ENCODE peak calls at places on chromosomes 13 and 19, in six cellular contexts. W, S, Z, O, R and Q are unnamed samples.

GRCh38 chr13:75458696-75459422 is 23.1 kb downstream of the TBC1D4 start:
- DNase-seq in Z (peak), O (peak), S (peak), R (no peak), W (peak), Q (no peak)

GRCh38 chr19:57747472-57747807 is 825 bp downstream of the ZNF776 start:
- DNase-seq in O (no peak), R (peak), S (no peak), W (no peak), Z (no peak), Q (no peak)

GRCh38 chr13:70527553-70527952 is 419.3 kb upstream of the KLHL1 start:
- DNase-seq in S (no peak), O (no peak), Z (no peak), R (no peak), W (no peak), Q (no peak)

GRCh38 chr19:8638078-8638619 is 7.7 kb downstream of the NFILZ start:
- DNase-seq in W (peak), O (peak), S (no peak), R (no peak), Z (no peak), Q (no peak)

GRCh38 chr13:70386919-70387318 is 278.7 kb upstream of the KLHL1 start:
- DNase-seq in W (no peak), R (no peak), S (no peak), Z (no peak), O (peak), Q (no peak)

GRCh38 chr19:17513801-17514200 is 2.4 kb downstream of the PGLS start:
- DNase-seq in W (no peak), O (no peak), R (no peak), Z (no peak), S (no peak), Q (no peak)

GRCh38 chr19:6273701-6274601 is 5.8 kb downstream of the MLLT1 start:
- DNase-seq in O (peak), Z (peak), R (no peak), S (peak), W (peak), Q (peak)

GRCh38 chr13:27128825-27129627 is 42.6 kb downstream of the USP12 start:
- DNase-seq in W (no peak), R (no peak), S (no peak), Z (no peak), O (no peak), Q (no peak)

GRCh38 chr13:40932252-40932651 is 86.9 kb downstream of the ELF1 start:
- DNase-seq in R (no peak), W (no peak), S (no peak), Z (no peak), O (no peak), Q (no peak)

GRCh38 chr13:85347251-85347650 is 452.0 kb downstream of the SLITRK6 start:
- DNase-seq in W (no peak), S (no peak), R (no peak), Z (no peak), O (no peak), Q (no peak)

GRCh38 chr13:46389985-46390384 is 2.9 kb upstream of the RUBCNL start:
- DNase-seq in O (peak), S (no peak), R (peak), W (peak), Z (no peak), Q (peak)

GRCh38 chr19:42023121-42023942 is 29.3 kb upstream of the ATP1A3 start:
- DNase-seq in R (peak), W (no peak), Z (no peak), S (no peak), O (no peak), Q (no peak)

GRCh38 chr19:31595521-31595920 is 246.3 kb upstream of the TSHZ3 start:
- DNase-seq in O (no peak), W (no peak), R (no peak), Z (no peak), S (no peak), Q (no peak)

GRCh38 chr19:55289117-55289796 is 5.5 kb downstream of the BRSK1 start:
- DNase-seq in S (no peak), W (no peak), Z (no peak), R (no peak), O (no peak), Q (no peak)

GRCh38 chr13:25992076-25992475 is 59.7 kb downstream of the SHISA2 start:
- DNase-seq in R (no peak), Z (no peak), O (no peak), W (no peak), S (no peak), Q (no peak)

GRCh38 chr13:42486711-42487198 is 87.2 kb upstream of the TNFSF11 start:
- DNase-seq in Z (no peak), W (no peak), S (no peak), O (no peak), R (no peak), Q (no peak)

GRCh38 chr19:46745030-46745429 is 827 bp upstream of the FKRP start:
- DNase-seq in R (no peak), Z (no peak), W (no peak), S (no peak), O (no peak), Q (no peak)

GRCh38 chr19:46744005-46744691 is 1.7 kb upstream of the FKRP start:
- DNase-seq in R (no peak), Z (no peak), O (no peak), S (no peak), W (no peak), Q (no peak)

GRCh38 chr19:46746281-46746965 is at the start of gene STRN4:
- DNase-seq in S (no peak), R (peak), O (no peak), W (peak), Z (peak), Q (peak)

GRCh38 chr19:46748325-46749109 is 2.3 kb upstream of the STRN4 start:
- DNase-seq in O (peak), S (no peak), R (peak), W (peak), Z (peak), Q (no peak)

GRCh38 chr19:46745521-46746280 is at the start of gene FKRP:
- DNase-seq in Z (no peak), O (no peak), R (peak), W (peak), S (no peak), Q (peak)
- H3K27ac ChIP-seq in Z (peak), O (peak), R (peak), W (peak), S (peak), Q (peak)

GRCh38 chr19:29685326-29685725 is 20.1 kb downstream of the PLEKHF1 start:
- DNase-seq in W (no peak), R (no peak), O (no peak), Z (no peak), S (no peak), Q (no peak)

GRCh38 chr19:29690842-29691241 is 24.2 kb downstream of the C19orf12 start:
- DNase-seq in W (no peak), Z (no peak), S (no peak), R (peak), O (no peak), Q (no peak)

GRCh38 chr19:29687244-29687896 is 22.1 kb downstream of the PLEKHF1 start:
- DNase-seq in W (no peak), O (no peak), R (no peak), Z (peak), S (no peak), Q (no peak)

GRCh38 chr19:29686285-29686805 is 21.1 kb downstream of the PLEKHF1 start:
- DNase-seq in Z (no peak), W (no peak), R (no peak), O (no peak), S (no peak), Q (no peak)

DNA sequence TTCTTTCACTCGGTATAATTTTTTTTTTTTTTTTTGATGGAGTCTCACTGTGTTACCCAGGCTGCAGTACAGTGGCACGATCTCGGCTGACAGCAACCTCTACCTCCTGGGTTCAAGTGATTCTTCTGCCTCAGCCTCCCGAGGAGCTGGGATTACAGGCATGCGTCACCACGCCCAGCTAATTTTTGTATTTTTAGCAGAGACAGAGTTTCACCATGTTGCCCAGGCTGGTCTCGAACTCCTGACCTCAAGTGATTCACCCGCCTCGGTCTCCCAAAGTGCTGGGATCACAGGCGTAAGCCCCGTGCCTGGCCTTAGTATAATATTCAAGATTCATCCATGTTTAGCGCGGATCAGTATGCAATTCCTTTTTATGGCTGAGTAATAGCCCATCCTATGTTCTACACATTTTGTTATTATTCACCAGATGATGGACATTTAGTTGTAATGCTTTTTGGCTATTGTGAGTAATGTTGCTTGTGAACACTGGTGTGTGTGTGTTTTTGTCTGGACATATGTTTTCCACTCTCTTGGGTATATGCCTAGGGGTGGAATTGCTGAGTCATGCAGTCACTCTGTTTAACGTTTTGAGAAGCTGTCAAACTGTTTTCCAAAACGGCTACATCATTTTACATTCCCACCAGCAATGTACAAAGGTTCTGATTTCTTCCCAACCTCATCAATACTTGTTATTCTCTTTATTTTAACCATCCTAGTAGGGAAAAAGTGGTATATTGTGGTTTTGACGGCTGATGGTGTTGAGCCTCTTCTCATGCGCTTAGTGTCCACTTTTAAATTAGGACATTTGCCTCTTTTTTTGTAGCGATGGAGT is 22.9 kb downstream of the PLEKHF1 start:
- DNase-seq in W (no peak), O (no peak), R (no peak), Z (no peak), S (no peak), Q (no peak)
- H3K27ac ChIP-seq in W (no peak), O (no peak), R (no peak), Z (peak), S (no peak), Q (no peak)

GRCh38 chr13:45004096-45004495 is 14.8 kb downstream of the GPALPP1 start:
- DNase-seq in W (no peak), Z (no peak), S (no peak), O (no peak), R (no peak), Q (no peak)

GRCh38 chr13:45011198-45011597 is 21.9 kb downstream of the GPALPP1 start:
- DNase-seq in Z (no peak), W (no peak), O (no peak), S (no peak), R (no peak), Q (no peak)

GRCh38 chr13:45003417-45003816 is 14.1 kb downstream of the GPALPP1 start:
- DNase-seq in R (no peak), W (no peak), Z (no peak), S (no peak), O (no peak), Q (no peak)

GRCh38 chr13:45007225-45007624 is 17.9 kb downstream of the GPALPP1 start:
- DNase-seq in R (no peak), O (no peak), Z (no peak), W (no peak), S (no peak), Q (no peak)

GRCh38 chr13:45007823-45008222 is 18.5 kb downstream of the GPALPP1 start:
- DNase-seq in O (no peak), S (no peak), W (no peak), R (no peak), Z (no peak), Q (no peak)
- H3K27ac ChIP-seq in O (no peak), S (no peak), W (no peak), R (no peak), Z (no peak), Q (no peak)

GRCh38 chr19:2199861-2200623 is 36.1 kb downstream of the PLEKHJ1 start:
- DNase-seq in S (no peak), R (no peak), O (no peak), Z (no peak), W (no peak), Q (no peak)
- H3K27ac ChIP-seq in S (no peak), R (no peak), O (no peak), Z (no peak), W (no peak), Q (no peak)

GRCh38 chr13:57996717-57997116 is 365.2 kb downstream of the PCDH17 start:
- DNase-seq in Z (no peak), S (no peak), R (no peak), W (no peak), O (no peak), Q (no peak)
- H3K27ac ChIP-seq in Z (no peak), S (no peak), R (no peak), W (no peak), O (no peak), Q (no peak)